ENCODE peak calls at places on chromosomes 6 and 20, in seven cellular contexts. Q is breast epithelium; N is Panc1; L is CD8-positive, alpha-beta memory T cell; C is AG09309; V is IMR-90; A is dorsolateral prefrontal cortex. B is an unnamed sample.

GRCh38 chr6:14726816-14727493 is 518.9 kb upstream of the JARID2 start:
- DNase-seq in A (no peak), Q (no peak), V (peak; percentile 23), L (no peak), N (no peak), C (no peak), B (no peak)

GRCh38 chr20:63739129-63740069 is at the start of gene SLC2A4RG:
- DNase-seq in A (peak; percentile 71), Q (peak; percentile 70), V (peak; percentile 62), C (no peak), L (peak; percentile 72), N (no peak), B (no peak)

GRCh38 chr6:140537834-140538680 is 1163.6 kb upstream of the CITED2 start:
- DNase-seq in N (peak; percentile 83), L (no peak), Q (no peak), C (peak; percentile 100), V (peak; percentile 98), A (no peak), B (no peak)

GRCh38 chr6:55016261-55016660 is 158.1 kb upstream of the HCRTR2 start:
- DNase-seq in N (no peak), V (no peak), A (no peak), L (no peak), C (no peak), Q (no peak), B (no peak)

GRCh38 chr6:155212616-155213380 is 51.0 kb upstream of the CLDN20 start:
- DNase-seq in A (no peak), N (no peak), L (no peak), Q (no peak), V (no peak), C (no peak), B (no peak)

GRCh38 chr6:108598316-108598863 is 37.7 kb downstream of the FOXO3 start:
- DNase-seq in L (no peak), V (peak; percentile 47), A (no peak), N (no peak), C (peak; percentile 92), Q (no peak), B (peak; percentile 77)

GRCh38 chr6:163331245-163331644 is 83.3 kb upstream of the QKI start:
- DNase-seq in L (no peak), N (no peak), Q (no peak), V (no peak), A (no peak), C (no peak), B (no peak)

GRCh38 chr6:3438190-3439167 is 18.4 kb downstream of the SLC22A23 start:
- DNase-seq in V (peak; percentile 94), A (no peak), L (no peak), C (peak; percentile 39), N (no peak), Q (peak; percentile 61), B (no peak)

GRCh38 chr6:4809999-4810918 is 34.1 kb downstream of the CDYL start:
- DNase-seq in N (peak; percentile 33), C (no peak), A (no peak), Q (no peak), V (peak; percentile 79), L (no peak), B (no peak)

GRCh38 chr20:4192378-4193048 is 177.2 kb upstream of the RNF24 start:
- DNase-seq in A (no peak), L (no peak), C (peak; percentile 29), N (no peak), V (no peak), Q (no peak), B (no peak)

GRCh38 chr20:23926526-23926880 is 47.0 kb upstream of the CST5 start:
- DNase-seq in V (no peak), L (no peak), C (no peak), Q (no peak), A (no peak), N (no peak), B (no peak)

GRCh38 chr6:12585497-12585958 is 131.0 kb upstream of the PHACTR1 start:
- DNase-seq in N (no peak), C (no peak), Q (no peak), L (no peak), A (no peak), V (peak; percentile 19), B (no peak)

GRCh38 chr6:112286010-112286409 is 31.6 kb upstream of the LAMA4 start:
- DNase-seq in N (no peak), A (no peak), V (no peak), C (no peak), L (peak; percentile 20), Q (no peak), B (no peak)

GRCh38 chr6:118787746-118788419 is 106.1 kb upstream of the ASF1A start:
- DNase-seq in N (no peak), Q (no peak), A (no peak), L (no peak), V (no peak), C (no peak), B (no peak)

GRCh38 chr6:155078331-155078745 is 83.2 kb downstream of the TIAM2 start:
- DNase-seq in L (no peak), V (no peak), C (no peak), N (no peak), Q (no peak), A (no peak), B (no peak)

GRCh38 chr20:13430346-13431002 is 208.3 kb downstream of the TASP1 start:
- DNase-seq in C (no peak), V (peak; percentile 29), Q (no peak), L (no peak), N (no peak), A (no peak), B (peak; percentile 43)

GRCh38 chr20:35511814-35512420 is 17.5 kb downstream of the C20orf173 start:
- DNase-seq in Q (no peak), N (no peak), L (no peak), C (no peak), V (peak; percentile 47), A (no peak), B (no peak)

GRCh38 chr20:2558581-2559301 is 22.4 kb downstream of the TMC2 start:
- DNase-seq in N (no peak), C (no peak), V (no peak), L (no peak), Q (no peak), A (no peak), B (no peak)

GRCh38 chr20:2563116-2563515 is 26.7 kb downstream of the TMC2 start:
- DNase-seq in Q (no peak), L (no peak), V (no peak), A (no peak), N (no peak), C (no peak), B (no peak)

GRCh38 chr20:2559641-2560040 is 23.3 kb downstream of the TMC2 start:
- DNase-seq in C (no peak), V (no peak), N (no peak), L (no peak), A (no peak), Q (no peak), B (no peak)

GRCh38 chr20:2557873-2558580 is 21.7 kb downstream of the TMC2 start:
- DNase-seq in V (no peak), A (no peak), L (no peak), Q (no peak), C (no peak), N (no peak), B (no peak)
- H3K4me3 ChIP-seq in V (no peak overlapping the region), A (peak overlapping the region; percentile 54), L (no peak overlapping the region), Q (peak overlapping the region; percentile 64), C (no peak overlapping the region), N (no peak overlapping the region), B (no peak overlapping the region)

DNA sequence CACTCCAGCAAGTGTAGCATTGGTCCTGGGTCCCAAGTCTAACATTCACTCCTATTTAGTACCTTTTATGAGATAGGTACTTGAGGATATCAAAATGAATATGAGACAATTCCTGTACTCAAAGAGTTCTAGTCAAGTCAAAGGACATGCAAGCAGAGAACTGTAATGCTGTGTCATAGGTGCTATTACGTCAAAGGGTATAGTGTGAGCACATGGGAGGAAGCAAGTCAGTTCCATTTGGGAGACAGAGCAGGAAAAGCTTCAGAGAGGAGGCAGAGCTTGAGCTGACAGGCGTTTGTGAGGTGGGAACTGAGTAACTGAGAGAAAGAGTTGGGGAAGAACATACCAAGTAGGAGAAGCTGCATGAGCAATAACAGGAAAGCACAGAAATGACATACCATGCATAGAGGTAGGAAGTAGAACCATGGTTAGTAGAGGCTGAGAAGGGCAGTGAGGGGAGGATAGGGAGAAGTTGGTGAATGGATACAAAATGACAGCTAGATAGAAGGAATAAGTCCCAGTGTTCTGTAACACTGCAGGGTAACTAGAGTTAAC is 15.2 kb upstream of the SSR1 start:
- DNase-seq in N (no peak), V (no peak), L (no peak), A (no peak), C (no peak), Q (no peak), B (no peak)
- H3K4me3 ChIP-seq in N (no peak overlapping the region), V (no peak overlapping the region), L (no peak overlapping the region), A (no peak overlapping the region), C (no peak overlapping the region), Q (no peak overlapping the region), B (no peak overlapping the region)

GRCh38 chr20:32457476-32457986 is 99.4 kb downstream of the ASXL1 start:
- DNase-seq in Q (no peak), C (no peak), A (peak; percentile 87), V (peak; percentile 56), N (no peak), L (no peak), B (no peak)
- H3K4me3 ChIP-seq in Q (peak overlapping the region; percentile 67), C (peak overlapping the region; percentile 66), A (peak overlapping the region; percentile 61), V (peak overlapping the region; percentile 22), N (peak overlapping the region; percentile 42), L (no peak overlapping the region), B (peak overlapping the region; percentile 45)

GRCh38 chr20:10541668-10542411 is 106.7 kb downstream of the SLX4IP start:
- DNase-seq in C (no peak), Q (no peak), L (no peak), A (no peak), V (no peak), N (no peak), B (no peak)

GRCh38 chr20:10538768-10539167 is 103.7 kb downstream of the SLX4IP start:
- DNase-seq in N (no peak), Q (no peak), A (no peak), V (no peak), C (no peak), L (no peak), B (no peak)

GRCh38 chr20:10537850-10538480 is 102.9 kb downstream of the SLX4IP start:
- DNase-seq in C (no peak), V (peak; percentile 73), L (no peak), N (no peak), Q (no peak), A (no peak), B (no peak)

GRCh38 chr20:10539818-10540553 is 104.9 kb downstream of the SLX4IP start:
- DNase-seq in L (no peak), N (no peak), A (no peak), Q (no peak), V (no peak), C (no peak), B (no peak)

DNA sequence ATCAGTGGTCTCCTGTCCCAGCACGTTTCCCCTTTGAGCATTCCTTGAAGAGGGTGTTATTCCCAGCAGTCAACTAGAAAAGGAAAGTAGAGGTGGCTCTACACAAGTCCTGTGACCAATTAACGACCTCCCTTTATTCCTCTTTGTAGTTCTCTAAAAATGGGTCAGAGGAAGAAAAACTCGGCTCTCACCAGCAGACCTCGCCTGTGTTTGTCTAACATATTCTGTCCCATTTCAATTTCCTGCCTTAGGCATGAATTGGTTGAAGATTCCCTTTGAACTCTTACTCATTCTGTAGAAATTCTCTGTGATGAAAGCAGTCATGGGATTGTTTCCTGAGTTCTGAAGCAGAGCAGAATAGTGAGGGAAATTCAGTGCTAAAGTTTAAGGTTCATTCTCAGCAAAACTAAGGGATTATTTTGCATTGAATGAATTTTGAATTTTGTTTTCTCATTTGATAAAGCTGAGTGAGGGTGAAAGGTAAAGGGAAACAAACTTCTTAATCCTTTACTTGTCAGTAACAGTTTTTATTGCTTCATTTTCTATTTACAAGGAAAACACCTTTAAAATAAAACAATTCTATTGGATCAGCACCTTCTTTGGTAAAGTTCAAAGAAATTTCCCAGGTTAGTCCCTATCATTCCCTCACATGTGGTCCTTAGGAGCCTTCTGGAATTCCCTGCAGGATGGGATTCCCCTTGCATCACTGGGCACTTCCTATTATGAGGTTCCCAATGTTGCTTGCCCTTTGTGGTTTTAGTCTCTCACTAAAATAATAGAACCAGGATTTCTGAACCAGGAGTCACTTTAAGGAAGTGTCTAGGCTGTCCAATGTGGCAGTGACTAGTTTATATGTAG is 105.8 kb downstream of the SLX4IP start:
- DNase-seq in L (no peak), V (peak; percentile 94), C (peak; percentile 50), Q (no peak), A (no peak), N (no peak), B (no peak)
- H3K4me3 ChIP-seq in L (no peak overlapping the region), V (no peak overlapping the region), C (no peak overlapping the region), Q (peak overlapping the region; percentile 27), A (no peak overlapping the region), N (peak overlapping the region; percentile 32), B (no peak overlapping the region)

B was measured in GM12864.